ENCODE peak calls at places on chromosomes 12 and 14, in six cellular contexts. M is heart right ventricle, B is PC-3, Z is Peyer's patch, G is RWPE2, F is ovary. T is an unnamed sample. For H3K36me3, the result is how much of the 10 kb centered on the place peaks cover.

GRCh38 chr12:6508087-6508486 is 14.2 kb downstream of the NCAPD2 start:
- DNase-seq in B (no peak), G (no peak), Z (no peak), M (no peak), F (no peak), T (no peak)

GRCh38 chr14:84760506-84760905 is 769.4 kb upstream of the FLRT2 start:
- DNase-seq in F (no peak), M (no peak), B (no peak), G (no peak), Z (no peak), T (no peak)

GRCh38 chr12:26976687-26977086 is 37.5 kb downstream of the TM7SF3 start:
- DNase-seq in G (no peak), F (no peak), M (no peak), Z (no peak), B (no peak), T (no peak)

GRCh38 chr12:105561981-105562726 is 231.7 kb downstream of the C12orf75 start:
- DNase-seq in G (peak), Z (no peak), B (peak), F (peak), M (peak), T (peak)

GRCh38 chr12:6476496-6476895 is 6.0 kb upstream of the VAMP1 start:
- DNase-seq in F (no peak), G (no peak), B (no peak), Z (no peak), M (no peak), T (no peak)

GRCh38 chr12:16187684-16188083 is 89.8 kb downstream of the SLC15A5 start:
- DNase-seq in G (no peak), M (no peak), F (no peak), Z (no peak), B (no peak), T (no peak)

GRCh38 chr12:98719515-98720504 is 74.7 kb downstream of the APAF1 start:
- DNase-seq in G (no peak), B (no peak), Z (no peak), F (no peak), M (no peak), T (no peak)

GRCh38 chr12:67484788-67485480 is 163.6 kb upstream of the DYRK2 start:
- DNase-seq in G (no peak), B (peak), M (no peak), Z (no peak), F (no peak), T (no peak)

GRCh38 chr12:15151141-15152091 is 69.8 kb downstream of the RERG start:
- DNase-seq in Z (no peak), B (peak), G (no peak), F (no peak), M (no peak), T (no peak)

GRCh38 chr14:103511022-103511693 is 11.5 kb downstream of the CKB start:
- DNase-seq in G (peak), Z (no peak), M (no peak), B (no peak), F (no peak), T (no peak)

GRCh38 chr12:18750087-18750486 is 12.2 kb downstream of the CAPZA3 start:
- DNase-seq in Z (no peak), M (no peak), B (peak), F (no peak), G (no peak), T (no peak)

GRCh38 chr12:30694412-30694955 is 1.2 kb downstream of the IPO8 start:
- DNase-seq in G (no peak), F (no peak), M (no peak), Z (no peak), B (peak), T (no peak)

GRCh38 chr14:29215853-29216252 is 449.3 kb downstream of the FOXG1 start:
- DNase-seq in M (no peak), B (no peak), Z (no peak), G (no peak), F (no peak), T (no peak)

GRCh38 chr14:91061309-91061887 is 957 bp upstream of the RPS6KA5 start:
- DNase-seq in Z (no peak), F (no peak), G (no peak), M (no peak), B (peak), T (no peak)

GRCh38 chr14:92897922-92898599 is 24.9 kb upstream of the CHGA start:
- DNase-seq in F (no peak), G (no peak), M (no peak), Z (no peak), B (peak), T (no peak)

GRCh38 chr12:70052931-70053497 is 190.2 kb upstream of the CNOT2 start:
- DNase-seq in M (no peak), F (no peak), Z (peak), G (peak), B (peak), T (peak)

GRCh38 chr12:117038919-117039318 is 60.3 kb downstream of the TESC start:
- DNase-seq in F (no peak), Z (no peak), G (no peak), B (no peak), M (no peak), T (no peak)

GRCh38 chr12:109626378-109627115 is 53.0 kb downstream of the MVK start:
- DNase-seq in B (no peak), Z (no peak), M (no peak), F (no peak), G (no peak), T (no peak)

GRCh38 chr14:85762523-85762922 is 232.6 kb downstream of the FLRT2 start:
- DNase-seq in M (no peak), G (no peak), B (no peak), Z (no peak), F (no peak), T (no peak)

GRCh38 chr12:120795441-120796178 is 70.0 kb downstream of the ACADS start:
- DNase-seq in Z (no peak), F (no peak), M (no peak), G (no peak), B (no peak), T (no peak)
- TF ChIP-seq CTCF in Z (no peak), F (no peak), M (no peak), G (no peak), B (no peak), T (no peak)

GRCh38 chr14:30949651-30950050 is 75.3 kb downstream of the COCH start:
- DNase-seq in Z (no peak), G (no peak), B (no peak), F (no peak), M (no peak), T (no peak)
- H3K36me3 ChIP-seq in Z (under half), G (half or more), B (under half), F (under half), M (half or more), T (under half)

GRCh38 chr14:70096866-70097265 is 91.9 kb downstream of the SLC8A3 start:
- DNase-seq in G (no peak), B (peak), F (no peak), M (no peak), Z (no peak), T (no peak)
- TF ChIP-seq CTCF in G (peak), B (peak), F (no peak), M (no peak), Z (no peak), T (no peak)

DNA sequence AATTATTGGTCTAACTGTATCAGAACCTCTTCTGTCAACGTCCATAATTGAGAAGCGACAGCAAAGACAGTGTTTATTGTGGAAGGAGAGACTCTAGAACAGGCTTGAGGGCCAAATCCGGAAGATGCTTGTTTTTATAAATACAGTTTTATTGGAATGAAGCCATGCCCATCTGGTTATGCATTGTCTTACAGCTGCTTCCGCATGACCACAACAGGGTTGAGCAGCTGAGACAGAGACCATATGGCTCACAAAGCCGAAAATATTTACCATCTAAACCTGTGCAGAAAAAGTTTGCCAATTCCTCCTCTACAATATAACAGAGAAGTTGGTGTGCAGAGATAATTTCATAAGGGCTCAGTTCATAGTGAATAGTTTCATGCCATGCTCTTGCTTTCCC is 24.5 kb downstream of the PRKAB1 start:
- DNase-seq in B (no peak), G (no peak), M (no peak), F (no peak), Z (no peak), T (no peak)
- H3K36me3 ChIP-seq in B (under half), G (under half), M (under half), F (under half), Z (under half), T (under half)

GRCh38 chr12:38370311-38370710 is 53.7 kb downstream of the ALG10B start:
- DNase-seq in Z (no peak), G (no peak), M (no peak), F (no peak), B (peak), T (no peak)

DNA sequence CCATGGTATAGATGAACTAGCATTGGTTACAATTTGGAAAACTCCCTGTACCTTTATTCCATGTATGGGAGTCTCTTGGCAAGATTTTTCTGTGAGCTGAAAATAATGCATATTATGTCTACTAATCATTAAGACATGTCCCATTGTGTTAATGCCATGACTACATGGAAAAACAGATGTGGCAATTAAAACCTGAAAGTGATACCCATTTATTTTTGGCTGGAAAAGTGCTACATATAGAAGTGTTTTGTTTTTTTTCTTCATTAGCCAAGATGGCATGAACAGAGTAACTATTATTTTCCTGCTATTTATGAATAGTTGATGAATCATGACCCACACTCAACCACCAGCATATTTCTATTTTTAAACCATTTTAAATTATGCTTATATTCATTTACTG is 58.2 kb downstream of the ALG10B start:
- DNase-seq in M (no peak), B (no peak), Z (no peak), G (no peak), F (no peak), T (no peak)
- TF ChIP-seq CTCF in M (no peak), B (no peak), Z (no peak), G (no peak), F (no peak), T (no peak)

GRCh38 chr12:1761857-1762256 is 58.5 kb upstream of the LRTM2 start:
- DNase-seq in G (no peak), Z (no peak), M (no peak), B (no peak), F (no peak), T (no peak)
- H3K36me3 ChIP-seq in G (half or more), Z (under half), M (under half), B (under half), F (under half), T (under half)

GRCh38 chr14:106843951-106844483 is 1317.6 kb downstream of the TMEM121 start:
- DNase-seq in M (no peak), B (peak), G (no peak), Z (peak), F (peak), T (no peak)
- TF ChIP-seq CTCF in M (no peak), B (no peak), G (no peak), Z (no peak), F (no peak), T (no peak)

DNA sequence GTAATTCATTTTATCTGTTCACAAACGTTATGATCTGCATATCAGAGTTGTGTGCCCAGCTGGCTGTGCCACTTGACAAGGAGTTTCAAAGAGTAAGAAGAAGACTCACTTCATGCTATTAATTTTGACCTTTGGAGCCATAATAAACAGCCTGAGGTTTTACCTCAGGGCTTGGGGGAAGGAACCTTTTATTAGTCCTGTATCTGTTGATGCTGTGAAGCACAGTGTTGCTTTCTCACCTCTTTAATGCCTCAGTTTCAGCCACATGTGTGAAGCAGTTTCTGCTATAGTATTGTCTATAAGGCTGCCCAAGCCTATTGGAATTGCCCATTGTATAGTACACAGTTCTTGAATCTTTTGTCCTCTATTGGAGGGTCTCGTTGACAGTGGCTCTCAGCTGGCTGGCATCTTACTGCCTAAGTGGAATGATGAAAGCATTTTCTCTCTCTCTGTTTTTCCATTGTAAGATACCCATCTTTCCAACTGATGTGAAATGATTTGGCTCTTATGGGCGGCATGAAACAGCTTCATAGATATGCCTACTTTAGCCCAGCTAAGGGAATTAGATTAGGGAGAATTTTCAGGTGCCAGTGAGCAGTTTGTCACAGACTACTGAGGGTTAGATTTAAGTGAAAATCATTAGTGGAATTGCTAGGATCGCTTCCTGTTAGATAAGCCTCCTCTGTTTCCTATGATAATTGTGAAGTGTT is 34.8 kb downstream of the GPATCH2L start:
- DNase-seq in Z (peak), M (no peak), G (no peak), F (no peak), B (no peak), T (no peak)
- H3K36me3 ChIP-seq in Z (under half), M (half or more), G (half or more), F (under half), B (half or more), T (under half)